ENCODE peak calls at places on chromosomes 4 and X, in five cellular contexts. F is mesendoderm, T is IMR-90, Q is H9, Y is H1. O is an unnamed sample. For H3K79me1, the result is how much of the 10 kb centered on the place peaks cover.

GRCh38 chrX:40877869-40878268 is 142.5 kb upstream of the MED14 start:
- DNase-seq in F (no peak), T (peak), Q (no peak), Y (no peak), O (peak)

GRCh38 chr4:142815834-142816233 is 30.3 kb downstream of the INPP4B start:
- DNase-seq in F (peak), T (peak), Q (no peak), Y (no peak), O (peak)

GRCh38 chr4:169179609-169180526 is 90.9 kb downstream of the SH3RF1 start:
- DNase-seq in F (no peak), T (peak), Q (no peak), Y (no peak), O (peak)

GRCh38 chrX:31333181-31333831 is 261.5 kb upstream of the FTHL17 start:
- DNase-seq in F (peak), T (peak), Q (no peak), Y (no peak), O (peak)

GRCh38 chr4:110139815-110140214 is 58.6 kb downstream of the ELOVL6 start:
- DNase-seq in F (peak), T (no peak), Q (no peak), Y (no peak), O (no peak)

GRCh38 chrX:103664363-103664762 is 22.1 kb downstream of the MORF4L2 start:
- DNase-seq in F (no peak), T (no peak), Q (peak), Y (peak), O (no peak)

GRCh38 chrX:15511563-15511962 is 11.0 kb downstream of the BMX start:
- DNase-seq in F (peak), T (no peak), Q (peak), Y (no peak), O (no peak)

GRCh38 chr4:179123079-179123478 is 1680.8 kb upstream of the AGA start:
- DNase-seq in F (no peak), T (no peak), Q (no peak), Y (no peak), O (no peak)

GRCh38 chrX:27918799-27919198 is 62.5 kb downstream of the DCAF8L1 start:
- DNase-seq in F (peak), T (peak), Q (no peak), Y (no peak), O (peak)

GRCh38 chrX:25524150-25524549 is 508.4 kb upstream of the ARX start:
- DNase-seq in F (no peak), T (peak), Q (no peak), Y (no peak), O (no peak)

GRCh38 chr4:174496631-174497442 is 25.5 kb downstream of the HPGD start:
- DNase-seq in F (no peak), T (no peak), Q (no peak), Y (no peak), O (no peak)

GRCh38 chr4:118835896-118836762 is at the start of gene SEC24D:
- DNase-seq in F (peak), T (peak), Q (peak), Y (peak), O (peak)

GRCh38 chr4:78566834-78567501 is 15.4 kb downstream of the ANXA3 start:
- DNase-seq in F (no peak), T (no peak), Q (no peak), Y (no peak), O (no peak)

GRCh38 chrX:131068945-131069719 is 11.0 kb downstream of the ARHGAP36 start:
- DNase-seq in F (peak), T (no peak), Q (peak), Y (peak), O (peak)

GRCh38 chrX:69158166-69159040 is 6.8 kb downstream of the PJA1 start:
- DNase-seq in F (peak), T (peak), Q (peak), Y (no peak), O (peak)

GRCh38 chr4:26410385-26411293 is 79.6 kb downstream of the CCKAR start:
- DNase-seq in F (peak), T (peak), Q (no peak), Y (no peak), O (peak)

GRCh38 chrX:38514014-38514854 is 47.1 kb upstream of the TSPAN7 start:
- DNase-seq in F (no peak), T (no peak), Q (no peak), Y (no peak), O (no peak)

GRCh38 chrX:7574325-7574724 is 268.6 kb upstream of the VCX start:
- DNase-seq in F (peak), T (no peak), Q (no peak), Y (no peak), O (peak)

GRCh38 chrX:108323751-108324150 is 114.5 kb downstream of the COL4A6 start:
- DNase-seq in F (no peak), T (no peak), Q (no peak), Y (no peak), O (peak)

GRCh38 chrX:97294016-97294415 is 410.3 kb downstream of the RPA4 start:
- DNase-seq in F (no peak), T (no peak), Q (no peak), Y (no peak), O (no peak)

GRCh38 chrX:118627084-118627758 is 100.2 kb upstream of the IL13RA1 start:
- DNase-seq in F (peak), T (no peak), Q (no peak), Y (no peak), O (peak)

GRCh38 chr4:82905205-82905604 is 4.7 kb downstream of the THAP9 start:
- DNase-seq in F (no peak), T (peak), Q (no peak), Y (no peak), O (peak)

GRCh38 chrX:68288127-68288526 is 145.2 kb downstream of the OPHN1 start:
- DNase-seq in F (no peak), T (no peak), Q (no peak), Y (no peak), O (no peak)

GRCh38 chr4:17059192-17059634 is 160.8 kb upstream of the LDB2 start:
- DNase-seq in F (no peak), T (peak), Q (no peak), Y (no peak), O (no peak)

GRCh38 chrX:127128282-127128681 is 308.8 kb downstream of the PRR32 start:
- DNase-seq in F (no peak), T (no peak), Q (no peak), Y (no peak), O (no peak)

GRCh38 chr4:184805462-184806245 is 20.1 kb downstream of the ACSL1 start:
- DNase-seq in F (no peak), T (no peak), Q (peak), Y (no peak), O (no peak)

GRCh38 chr4:1242506-1243450 is 6.2 kb downstream of the CTBP1 start:
- DNase-seq in F (no peak), T (no peak), Q (no peak), Y (no peak), O (no peak)
- H3K79me1 ChIP-seq in F (under half), T (under half), Q (under half), Y (under half), O (under half)

GRCh38 chr4:8260656-8261111 is 8.9 kb upstream of the HTRA3 start:
- DNase-seq in F (peak), T (peak), Q (no peak), Y (no peak), O (peak)

GRCh38 chr4:8259743-8260430 is 9.7 kb upstream of the HTRA3 start:
- DNase-seq in F (no peak), T (no peak), Q (no peak), Y (no peak), O (no peak)

GRCh38 chr4:8255698-8256441 is 13.7 kb upstream of the HTRA3 start:
- DNase-seq in F (peak), T (peak), Q (no peak), Y (no peak), O (no peak)

GRCh38 chr4:8257854-8258253 is 11.7 kb upstream of the HTRA3 start:
- DNase-seq in F (no peak), T (no peak), Q (no peak), Y (no peak), O (no peak)

GRCh38 chr4:8258813-8259212 is 10.7 kb upstream of the HTRA3 start:
- DNase-seq in F (no peak), T (no peak), Q (no peak), Y (no peak), O (no peak)
- H3K79me1 ChIP-seq in F (under half), T (under half), Q (under half), Y (under half), O (under half)

GRCh38 chr4:1246901-1247810 is 1.8 kb downstream of the CTBP1 start:
- DNase-seq in F (peak), T (no peak), Q (peak), Y (peak), O (no peak)

GRCh38 chr4:1244978-1245471 is 3.9 kb downstream of the CTBP1 start:
- DNase-seq in F (no peak), T (no peak), Q (no peak), Y (no peak), O (no peak)

GRCh38 chr4:1244081-1244977 is 4.6 kb downstream of the CTBP1 start:
- DNase-seq in F (no peak), T (no peak), Q (no peak), Y (peak), O (no peak)

GRCh38 chr4:1247811-1248261 is 1.1 kb downstream of the CTBP1 start:
- DNase-seq in F (no peak), T (no peak), Q (peak), Y (peak), O (peak)

DNA sequence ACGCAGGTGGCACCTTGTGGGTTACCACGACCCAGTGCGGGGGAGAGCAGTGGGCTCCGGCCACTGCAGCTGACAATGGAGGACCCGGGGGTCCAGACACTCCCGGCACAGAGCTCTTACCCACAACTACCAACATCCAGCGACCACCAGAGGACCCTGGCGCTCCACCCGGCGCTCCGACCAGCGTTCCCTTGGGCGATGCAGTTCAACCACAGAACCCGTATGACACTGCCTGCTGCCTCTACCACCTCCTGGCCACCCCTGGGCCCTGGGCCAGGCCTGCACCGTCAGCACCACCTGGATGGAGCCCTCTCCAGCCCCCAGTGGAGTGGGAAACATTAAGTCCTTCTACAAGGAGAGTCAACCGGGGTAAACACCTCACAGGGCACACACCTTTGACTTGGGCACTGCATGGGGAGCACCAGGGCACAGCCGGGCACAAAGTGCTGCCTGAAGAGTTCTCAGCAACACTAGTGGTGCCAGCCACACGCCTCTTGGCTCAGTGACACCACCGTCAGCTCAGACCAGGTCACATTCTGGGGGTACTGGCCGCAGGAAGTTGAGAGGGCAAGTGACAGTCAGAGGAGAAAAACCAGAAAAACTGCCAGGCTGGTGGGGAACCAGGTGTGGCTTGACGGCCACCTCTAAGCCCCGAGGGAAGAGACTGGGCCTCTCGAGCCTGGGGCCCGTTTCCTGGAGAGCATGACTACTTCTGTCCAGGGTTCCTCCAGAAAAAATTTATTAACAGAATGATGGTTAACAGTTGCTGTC is 2.6 kb downstream of the CTBP1 start:
- DNase-seq in F (no peak), T (no peak), Q (peak), Y (no peak), O (peak)
- H3K79me1 ChIP-seq in F (under half), T (under half), Q (under half), Y (under half), O (under half)

DNA sequence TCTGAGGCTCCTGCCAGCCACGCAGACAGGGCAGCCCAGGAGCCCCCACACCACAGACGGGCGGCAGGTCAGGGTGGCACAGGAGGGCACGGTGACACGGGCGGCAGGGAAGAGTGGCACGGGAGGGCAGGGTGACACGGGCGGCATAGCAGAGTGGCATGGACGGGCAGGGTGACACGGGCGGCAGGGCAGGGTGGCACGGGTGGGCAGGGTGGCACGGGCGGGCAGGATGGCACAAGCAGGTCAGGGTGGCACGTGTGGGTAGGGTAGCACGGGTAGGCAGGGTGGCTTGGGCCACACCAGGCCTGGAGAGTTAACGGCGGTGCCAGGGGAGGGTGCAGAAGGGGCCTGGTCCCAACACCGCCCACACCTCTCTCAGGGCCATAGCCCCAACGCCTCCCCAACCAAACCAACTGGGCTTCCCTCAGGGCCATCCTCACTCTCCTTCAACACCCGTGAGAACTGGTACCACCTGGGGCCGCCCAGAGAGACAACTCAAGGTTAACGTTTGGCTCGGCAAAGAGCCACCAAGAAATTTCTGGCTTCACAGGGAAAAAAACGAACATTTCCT is 3.4 kb downstream of the CTBP1 start:
- DNase-seq in F (no peak), T (no peak), Q (no peak), Y (no peak), O (no peak)
- H3K79me1 ChIP-seq in F (under half), T (under half), Q (under half), Y (under half), O (under half)